ENCODE peak calls at places on chromosomes 11 and 22, in six cellular contexts. X is NCI-H1092; O is stimulated activated naive CD8-positive, alpha-beta T cell treated with anti-CD3 and anti-CD28 coated beads, Interleukin-15, amount 100 ng/mL, for 72 hours; N is MV-4-11; P is ELF-1; K is NCI-H345. Q is an unnamed sample.

GRCh38 chr22:22759371-22759770 is 115.0 kb downstream of the GGTLC2 start:
- DNase-seq in X (no peak), O (no peak), N (no peak), P (no peak), K (no peak), Q (no peak)

GRCh38 chr11:130781906-130782305 is 134.4 kb downstream of the SNX19 start:
- DNase-seq in X (no peak), O (no peak), N (no peak), P (no peak), K (no peak), Q (peak; percentile 70)

GRCh38 chr11:68009391-68010000 is 631 bp upstream of the ALDH3B1 start:
- DNase-seq in X (no peak), O (no peak), N (peak; percentile 73), P (no peak), K (no peak), Q (peak; percentile 55)

GRCh38 chr11:123561046-123561781 is 93.2 kb downstream of the SCN3B start:
- DNase-seq in X (peak; percentile 79), O (no peak), N (no peak), P (peak; percentile 85), K (peak; percentile 41), Q (no peak)

GRCh38 chr11:117839936-117840813 is 15.6 kb upstream of the FXYD2 start:
- DNase-seq in X (no peak), O (no peak), N (no peak), P (no peak), K (no peak), Q (no peak)

GRCh38 chr11:61840371-61840770 is 12.3 kb downstream of the FADS2 start:
- DNase-seq in X (no peak), O (no peak), N (no peak), P (no peak), K (no peak), Q (no peak)

GRCh38 chr22:29813563-29813962 is 24.5 kb downstream of the ASCC2 start:
- DNase-seq in X (no peak), O (no peak), N (peak; percentile 47), P (peak; percentile 33), K (no peak), Q (no peak)

GRCh38 chr11:68855205-68855978 is 13.7 kb upstream of the CPT1A start:
- DNase-seq in X (no peak), O (peak; percentile 18), N (peak; percentile 42), P (peak; percentile 64), K (no peak), Q (no peak)

GRCh38 chr22:19373450-19373849 is 58.1 kb downstream of the HIRA start:
- DNase-seq in X (no peak), O (no peak), N (no peak), P (no peak), K (no peak), Q (no peak)

GRCh38 chr11:93279911-93280347 is 50.6 kb upstream of the DEUP1 start:
- DNase-seq in X (peak; percentile 75), O (no peak), N (no peak), P (no peak), K (peak; percentile 94), Q (peak; percentile 96)

GRCh38 chr22:45071618-45072017 is 61.8 kb upstream of the PHF21B start:
- DNase-seq in X (no peak), O (no peak), N (no peak), P (no peak), K (no peak), Q (no peak)

GRCh38 chr22:36797988-36798670 is 18.7 kb downstream of the PVALB start:
- DNase-seq in X (no peak), O (no peak), N (peak; percentile 81), P (no peak), K (no peak), Q (no peak)

GRCh38 chr11:7512525-7513209 is 1.1 kb upstream of the PPFIBP2 start:
- DNase-seq in X (no peak), O (peak; percentile 39), N (peak; percentile 94), P (no peak), K (no peak), Q (no peak)

GRCh38 chr11:121767433-121767832 is 314.7 kb upstream of the SORL1-AS1 start:
- DNase-seq in X (no peak), O (no peak), N (peak; percentile 97), P (no peak), K (no peak), Q (peak; percentile 0)

GRCh38 chr11:65559535-65559934 is 1.4 kb upstream of the LTBP3 start:
- DNase-seq in X (no peak), O (no peak), N (no peak), P (no peak), K (no peak), Q (no peak)

Q was measured in kidney glomerular epithelial cell.